ENCODE peak calls at places on chromosomes 3 and 15, in eight cellular contexts. E, V, D, A, J, P, U and B are unnamed samples.

GRCh38 chr3:16480861-16481569 is 32.5 kb downstream of the RFTN1 start:
- DNase-seq in P (no peak), D (no peak), V (no peak), A (peak), E (no peak), J (peak), U (no peak), B (peak)

GRCh38 chr3:134312072-134312872 is 61.6 kb upstream of the RYK start:
- DNase-seq in A (no peak), V (no peak), U (no peak), P (no peak), J (peak), D (peak), E (no peak), B (peak)

GRCh38 chr3:184443364-184443763 is 63.5 kb downstream of the CHRD start:
- DNase-seq in V (no peak), E (no peak), J (peak), U (no peak), D (no peak), P (no peak), A (no peak), B (peak)

GRCh38 chr3:13543251-13543650 is 5.7 kb upstream of the FBLN2 start:
- DNase-seq in J (peak), A (peak), P (no peak), D (no peak), V (no peak), E (no peak), U (no peak), B (peak)

GRCh38 chr3:24834442-24834841 is 339.8 kb upstream of the THRB start:
- DNase-seq in P (no peak), J (no peak), D (no peak), A (no peak), V (no peak), E (no peak), U (no peak), B (no peak)

GRCh38 chr15:58258501-58259274 is 120.5 kb downstream of the AQP9 start:
- DNase-seq in J (no peak), V (no peak), P (peak), A (no peak), E (no peak), D (no peak), U (no peak), B (peak)

GRCh38 chr15:32718822-32719716 is 1.3 kb downstream of the GREM1 start:
- DNase-seq in P (no peak), A (no peak), V (no peak), E (no peak), U (no peak), D (peak), J (peak), B (no peak)

GRCh38 chr15:40114218-40114617 is 5.5 kb upstream of the BMF start:
- DNase-seq in U (no peak), A (no peak), V (no peak), D (no peak), P (no peak), J (no peak), E (no peak), B (no peak)

GRCh38 chr3:71104090-71104489 is 479.4 kb downstream of the FOXP1 start:
- DNase-seq in E (no peak), D (no peak), A (peak), J (peak), V (no peak), U (no peak), P (no peak), B (no peak)